ENCODE peak calls at places on chromosomes 13 and 19, in eight cellular contexts. Z, K, O, I, Q, S, W and B are unnamed samples.

GRCh38 chr19:38658462-38659306 is 11.2 kb downstream of the ACTN4 start:
- DNase-seq in Z (no peak), K (no peak), O (no peak), I (peak; percentile 97), Q (peak; percentile 78), S (no peak), W (no peak), B (peak; percentile 74)

GRCh38 chr19:31135841-31136240 is 213.4 kb downstream of the TSHZ3 start:
- DNase-seq in Z (no peak), K (no peak), O (no peak), I (peak; percentile 1), Q (no peak), S (no peak), W (no peak), B (no peak)

GRCh38 chr19:16598848-16599247 is 26.6 kb upstream of the SLC35E1 start:
- DNase-seq in Z (no peak), K (no peak), O (no peak), I (no peak), Q (no peak), S (peak; percentile 37), W (no peak), B (no peak)

GRCh38 chr19:41563847-41564514 is 12.0 kb upstream of the CEACAM21 start:
- DNase-seq in Z (no peak), K (no peak), O (no peak), I (peak; percentile 22), Q (peak; percentile 60), S (no peak), W (no peak), B (no peak)

GRCh38 chr13:47279956-47280355 is 383.1 kb upstream of the HTR2A start:
- DNase-seq in Z (no peak), K (no peak), O (no peak), I (no peak), Q (no peak), S (no peak), W (no peak), B (no peak)

GRCh38 chr19:16328824-16329482 is 4.3 kb downstream of the KLF2 start:
- DNase-seq in Z (no peak), K (no peak), O (no peak), I (no peak), Q (no peak), S (no peak), W (no peak), B (no peak)

GRCh38 chr13:27295096-27295495 is 24.5 kb downstream of the RASL11A start:
- DNase-seq in Z (no peak), K (no peak), O (no peak), I (peak; percentile 18), Q (no peak), S (no peak), W (no peak), B (no peak)

GRCh38 chr19:10936661-10937084 is 8.1 kb downstream of the TIMM29 start:
- DNase-seq in Z (no peak), K (peak; percentile 84), O (no peak), I (peak; percentile 94), Q (peak; percentile 91), S (peak; percentile 80), W (peak; percentile 80), B (no peak)

GRCh38 chr19:30070970-30071632 is 129.1 kb downstream of the URI1 start:
- DNase-seq in Z (peak; percentile 55), K (peak; percentile 17), O (peak; percentile 67), I (no peak), Q (no peak), S (no peak), W (no peak), B (peak; percentile 40)

GRCh38 chr13:91809161-91809560 is 410.7 kb downstream of the GPC5 start:
- DNase-seq in Z (no peak), K (no peak), O (no peak), I (no peak), Q (no peak), S (no peak), W (no peak), B (no peak)

GRCh38 chr19:55259540-55260210 is 858 bp upstream of the PPP6R1 start:
- DNase-seq in Z (no peak), K (peak; percentile 67), O (no peak), I (no peak), Q (peak; percentile 39), S (no peak), W (no peak), B (no peak)

GRCh38 chr19:15913384-15913783 is 15.5 kb upstream of the CYP4F2 start:
- DNase-seq in Z (no peak), K (no peak), O (no peak), I (no peak), Q (no peak), S (no peak), W (no peak), B (no peak)

GRCh38 chr13:80297503-80297902 is 43.4 kb downstream of the SPRY2 start:
- DNase-seq in Z (no peak), K (no peak), O (no peak), I (no peak), Q (no peak), S (no peak), W (no peak), B (no peak)
- H3K4me3 ChIP-seq in Z (no peak overlapping the region), K (no peak overlapping the region), O (no peak overlapping the region), I (no peak overlapping the region), Q (no peak overlapping the region), S (no peak overlapping the region), W (no peak overlapping the region), B (no peak overlapping the region)

DNA sequence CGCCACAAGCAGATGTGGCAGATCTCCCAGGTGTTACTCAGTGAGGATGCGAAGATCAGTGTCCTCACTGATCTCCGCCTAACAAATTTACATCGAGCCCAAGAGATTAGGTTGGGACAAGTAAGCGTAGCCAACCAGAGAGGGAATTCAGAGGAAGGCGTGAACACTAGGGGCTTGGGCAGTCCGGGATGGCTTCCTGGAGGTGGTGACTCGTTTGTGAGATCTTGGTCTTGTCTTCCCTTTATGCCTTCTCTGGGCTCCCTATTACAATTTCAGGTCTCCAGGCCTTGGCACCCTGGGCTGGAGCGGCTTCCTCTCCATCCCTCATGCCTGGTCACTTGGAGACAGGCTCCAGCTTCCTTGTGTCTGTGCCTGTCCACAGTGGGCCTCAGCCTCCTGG is 6.2 kb downstream of the SF3A2 start:
- DNase-seq in Z (no peak), K (no peak), O (no peak), I (no peak), Q (no peak), S (no peak), W (no peak), B (no peak)
- H3K4me1 ChIP-seq in Z (peaks cover 76% of the 10 kb centered on the region), K (peaks cover 6% of the 10 kb centered on the region), O (no peaks in the 10 kb centered on the region), I (peaks cover 26% of the 10 kb centered on the region), Q (peaks cover 2% of the 10 kb centered on the region), S (peaks cover 9% of the 10 kb centered on the region), W (peaks cover 26% of the 10 kb centered on the region), B (peaks cover 63% of the 10 kb centered on the region)

GRCh38 chr13:38693168-38693567 is 6.3 kb downstream of the FREM2 start:
- DNase-seq in Z (no peak), K (no peak), O (no peak), I (no peak), Q (no peak), S (no peak), W (no peak), B (no peak)
- H3K4me3 ChIP-seq in Z (no peak overlapping the region), K (peak overlapping the region; percentile 26), O (no peak overlapping the region), I (no peak overlapping the region), Q (no peak overlapping the region), S (no peak overlapping the region), W (no peak overlapping the region), B (no peak overlapping the region)

DNA sequence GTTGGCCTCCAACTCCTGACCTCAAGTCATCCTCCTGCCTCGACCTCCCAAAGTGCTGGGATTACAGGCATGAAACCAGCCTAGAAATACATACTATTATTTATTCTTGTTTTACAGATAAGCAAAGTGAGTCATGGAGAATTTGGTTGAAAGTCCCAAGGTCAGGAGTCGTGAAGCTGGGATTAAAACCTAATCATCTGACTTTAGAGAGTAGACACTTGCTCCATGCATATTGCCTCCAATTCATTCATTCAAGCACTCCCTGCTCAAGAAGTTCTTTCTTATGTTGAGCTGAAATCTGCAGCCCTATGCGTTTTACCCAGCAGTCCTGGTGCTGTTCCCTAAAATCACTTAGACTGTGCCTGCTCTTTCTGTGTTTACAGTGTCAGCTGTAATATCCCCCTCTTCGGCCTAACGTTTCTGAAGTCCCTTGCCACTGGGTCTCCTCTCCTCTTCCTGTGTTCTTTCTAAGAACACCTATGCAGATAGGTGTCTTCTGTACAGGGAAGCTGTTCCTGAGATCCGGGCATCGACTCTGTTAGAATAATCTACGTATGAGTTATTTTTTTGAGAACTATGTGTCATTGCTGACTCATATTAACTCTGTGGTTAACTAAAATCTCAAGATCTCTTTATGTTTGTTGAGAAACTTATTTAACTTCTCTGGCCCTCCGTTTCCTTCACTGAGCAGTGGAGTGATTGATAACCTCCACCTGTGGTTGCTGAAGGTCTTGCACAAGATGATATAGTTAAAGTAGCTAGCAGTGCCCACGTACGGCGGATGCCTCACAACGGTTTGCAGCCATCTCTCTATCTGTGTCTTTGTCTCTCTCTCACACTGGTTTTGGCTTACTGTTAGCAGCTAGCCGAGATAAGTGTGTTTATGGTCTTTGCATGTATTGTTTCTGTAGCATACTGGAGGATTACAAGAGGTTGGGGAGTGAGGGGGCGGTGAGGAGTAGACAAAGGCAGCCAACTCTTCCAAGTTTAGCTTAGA is 4.6 kb downstream of the ALOX5AP start:
- DNase-seq in Z (no peak), K (peak; percentile 73), O (no peak), I (peak; percentile 94), Q (peak; percentile 83), S (no peak), W (no peak), B (no peak)
- H3K4me1 ChIP-seq in Z (peaks cover 21% of the 10 kb centered on the region), K (peaks cover 11% of the 10 kb centered on the region), O (peaks cover 8% of the 10 kb centered on the region), I (peaks cover 38% of the 10 kb centered on the region), Q (peaks cover 4% of the 10 kb centered on the region), S (no peaks in the 10 kb centered on the region), W (peaks cover 3% of the 10 kb centered on the region), B (no peaks in the 10 kb centered on the region)

GRCh38 chr19:8494158-8494557 is 8.3 kb downstream of the PRAM1 start:
- DNase-seq in Z (no peak), K (no peak), O (no peak), I (no peak), Q (no peak), S (no peak), W (no peak), B (no peak)
- H3K4me3 ChIP-seq in Z (no peak overlapping the region), K (no peak overlapping the region), O (no peak overlapping the region), I (no peak overlapping the region), Q (no peak overlapping the region), S (no peak overlapping the region), W (no peak overlapping the region), B (no peak overlapping the region)